ENCODE peak calls at places on chromosomes 12 and 14, in seven cellular contexts. One of them, this sample, is unnamed.
A peak's percentile ranks its signal among the peaks of the same experiment; 100 is the strongest.

GRCh38 chr14:59585891-59586554 is 9.4 kb upstream of the CCDC175 start:
- DNase-seq in GM23248: no peak
- DNase-seq in HepG2: no peak
- DNase-seq in tibial artery: no peak
- DNase-seq in ovary: no peak
- DNase-seq in Karpas-422: no peak
- DNase-seq in GM12865: no peak
- DNase-seq in this sample: no peak

GRCh38 chr12:130192667-130193345 is 30.5 kb downstream of the FZD10 start:
- DNase-seq in GM12865: no peak
- DNase-seq in Karpas-422: no peak
- DNase-seq in GM23248: no peak
- DNase-seq in HepG2: peak; percentile 3
- DNase-seq in tibial artery: no peak
- DNase-seq in ovary: no peak
- DNase-seq in this sample: no peak

GRCh38 chr12:25552681-25553080 is 402 bp downstream of the LMNTD1 start:
- DNase-seq in GM23248: peak; percentile 75
- DNase-seq in GM12865: no peak
- DNase-seq in HepG2: no peak
- DNase-seq in Karpas-422: no peak
- DNase-seq in ovary: no peak
- DNase-seq in tibial artery: no peak
- DNase-seq in this sample: no peak

GRCh38 chr14:34673702-34674101 is 40.7 kb downstream of the CFL2 start:
- DNase-seq in GM12865: no peak
- DNase-seq in HepG2: no peak
- DNase-seq in GM23248: no peak
- DNase-seq in tibial artery: no peak
- DNase-seq in ovary: no peak
- DNase-seq in Karpas-422: no peak
- DNase-seq in this sample: no peak

GRCh38 chr12:88314706-88315105 is 172.6 kb downstream of the TMTC3 start:
- DNase-seq in tibial artery: no peak
- DNase-seq in ovary: no peak
- DNase-seq in HepG2: no peak
- DNase-seq in Karpas-422: no peak
- DNase-seq in GM23248: no peak
- DNase-seq in GM12865: no peak
- DNase-seq in this sample: no peak

GRCh38 chr12:102371177-102371576 is 109.2 kb downstream of the IGF1 start:
- DNase-seq in ovary: no peak
- DNase-seq in tibial artery: no peak
- DNase-seq in Karpas-422: no peak
- DNase-seq in GM12865: no peak
- DNase-seq in HepG2: no peak
- DNase-seq in GM23248: no peak
- DNase-seq in this sample: no peak

GRCh38 chr12:95788637-95789036 is 1.9 kb downstream of the NTN4 start:
- DNase-seq in Karpas-422: no peak
- DNase-seq in ovary: no peak
- DNase-seq in GM23248: peak; percentile 62
- DNase-seq in GM12865: no peak
- DNase-seq in tibial artery: no peak
- DNase-seq in HepG2: no peak
- DNase-seq in this sample: no peak

GRCh38 chr12:95393191-95393790 is 80.7 kb upstream of the METAP2 start:
- DNase-seq in GM12865: no peak
- DNase-seq in tibial artery: no peak
- DNase-seq in ovary: no peak
- DNase-seq in GM23248: no peak
- DNase-seq in Karpas-422: peak; percentile 62
- DNase-seq in HepG2: no peak
- DNase-seq in this sample: peak; percentile 72

GRCh38 chr14:90601521-90601920 is 204.7 kb downstream of the CALM1 start:
- DNase-seq in ovary: no peak
- DNase-seq in GM12865: no peak
- DNase-seq in tibial artery: no peak
- DNase-seq in Karpas-422: no peak
- DNase-seq in HepG2: no peak
- DNase-seq in GM23248: no peak
- DNase-seq in this sample: no peak

GRCh38 chr12:129558036-129558435 is 345.8 kb downstream of the TMEM132D start:
- DNase-seq in tibial artery: no peak
- DNase-seq in Karpas-422: no peak
- DNase-seq in GM12865: no peak
- DNase-seq in HepG2: no peak
- DNase-seq in GM23248: no peak
- DNase-seq in ovary: no peak
- DNase-seq in this sample: no peak

GRCh38 chr14:63685401-63685800 is 42.5 kb downstream of the SGPP1 start:
- DNase-seq in tibial artery: no peak
- DNase-seq in GM23248: no peak
- DNase-seq in Karpas-422: no peak
- DNase-seq in HepG2: no peak
- DNase-seq in ovary: no peak
- DNase-seq in GM12865: no peak
- DNase-seq in this sample: no peak

GRCh38 chr14:94884616-94885230 is 114.8 kb upstream of the GSC start:
- DNase-seq in GM12865: no peak
- DNase-seq in ovary: no peak
- DNase-seq in HepG2: no peak
- DNase-seq in tibial artery: no peak
- DNase-seq in GM23248: no peak
- DNase-seq in Karpas-422: no peak
- DNase-seq in this sample: no peak

GRCh38 chr12:104764225-104765073 is 193.6 kb downstream of the SLC41A2 start:
- DNase-seq in HepG2: no peak
- DNase-seq in Karpas-422: no peak
- DNase-seq in tibial artery: no peak
- DNase-seq in GM23248: no peak
- DNase-seq in GM12865: peak; percentile 32
- DNase-seq in ovary: no peak
- DNase-seq in this sample: peak; percentile 46

GRCh38 chr12:68423175-68423574 is 91.0 kb upstream of the MDM1 start:
- DNase-seq in ovary: no peak
- DNase-seq in GM23248: no peak
- DNase-seq in GM12865: no peak
- DNase-seq in Karpas-422: no peak
- DNase-seq in tibial artery: no peak
- DNase-seq in HepG2: no peak
- DNase-seq in this sample: no peak

GRCh38 chr12:91877461-91878230 is 268.0 kb downstream of the BTG1 start:
- DNase-seq in Karpas-422: no peak
- DNase-seq in GM12865: peak; percentile 10
- DNase-seq in tibial artery: no peak
- DNase-seq in HepG2: no peak
- DNase-seq in GM23248: no peak
- DNase-seq in ovary: no peak
- DNase-seq in this sample: no peak

GRCh38 chr12:89379100-89379838 is 27.0 kb upstream of the DUSP6 start:
- DNase-seq in GM23248: no peak
- DNase-seq in tibial artery: no peak
- DNase-seq in ovary: no peak
- DNase-seq in GM12865: no peak
- DNase-seq in HepG2: peak; percentile 78
- DNase-seq in Karpas-422: no peak
- DNase-seq in this sample: no peak

GRCh38 chr12:67625004-67625403 is 23.5 kb upstream of the DYRK2 start:
- DNase-seq in HepG2: no peak
- DNase-seq in tibial artery: no peak
- DNase-seq in GM23248: no peak
- DNase-seq in ovary: no peak
- DNase-seq in Karpas-422: no peak
- DNase-seq in GM12865: no peak
- DNase-seq in this sample: no peak

GRCh38 chr14:22333408-22334274 is 255.4 kb downstream of the DAD1 start:
- DNase-seq in GM23248: peak; percentile 85
- DNase-seq in Karpas-422: no peak
- DNase-seq in tibial artery: no peak
- DNase-seq in ovary: no peak
- DNase-seq in GM12865: peak; percentile 27
- DNase-seq in HepG2: peak; percentile 91
- DNase-seq in this sample: no peak

GRCh38 chr12:109308534-109309440 is at the start of gene FOXN4:
- DNase-seq in tibial artery: no peak
- DNase-seq in GM23248: no peak
- DNase-seq in GM12865: no peak
- DNase-seq in ovary: no peak
- DNase-seq in Karpas-422: no peak
- DNase-seq in HepG2: no peak
- DNase-seq in this sample: peak; percentile 41

GRCh38 chr14:69105326-69105725 is 47.6 kb downstream of the DCAF5 start:
- DNase-seq in HepG2: no peak
- DNase-seq in GM12865: no peak
- DNase-seq in ovary: no peak
- DNase-seq in tibial artery: no peak
- DNase-seq in Karpas-422: no peak
- DNase-seq in GM23248: peak; percentile 92
- DNase-seq in this sample: no peak

GRCh38 chr12:74285773-74286172 is 251.9 kb upstream of the ATXN7L3B start:
- DNase-seq in GM23248: no peak
- DNase-seq in GM12865: no peak
- DNase-seq in tibial artery: no peak
- DNase-seq in ovary: no peak
- DNase-seq in HepG2: no peak
- DNase-seq in Karpas-422: no peak
- DNase-seq in this sample: no peak

GRCh38 chr14:20714593-20715250 is 26.2 kb downstream of the ANG start:
- DNase-seq in ovary: peak; percentile 50
- DNase-seq in GM12865: no peak
- DNase-seq in HepG2: no peak
- DNase-seq in Karpas-422: no peak
- DNase-seq in tibial artery: peak; percentile 89
- DNase-seq in GM23248: peak; percentile 59
- DNase-seq in this sample: no peak

GRCh38 chr12:21677204-21677603 is 19.6 kb upstream of the LDHB start:
- DNase-seq in HepG2: no peak
- DNase-seq in GM23248: no peak
- DNase-seq in tibial artery: no peak
- DNase-seq in Karpas-422: no peak
- DNase-seq in ovary: no peak
- DNase-seq in GM12865: no peak
- DNase-seq in this sample: no peak

GRCh38 chr14:53741379-53742225 is 215.0 kb downstream of the BMP4 start:
- DNase-seq in GM12865: no peak
- DNase-seq in GM23248: no peak
- DNase-seq in ovary: no peak
- DNase-seq in Karpas-422: no peak
- DNase-seq in tibial artery: no peak
- DNase-seq in HepG2: no peak
- DNase-seq in this sample: no peak

GRCh38 chr12:1013618-1014489 is 22.8 kb downstream of the ERC1 start:
- DNase-seq in ovary: no peak
- DNase-seq in GM12865: no peak
- DNase-seq in tibial artery: no peak
- DNase-seq in GM23248: peak; percentile 88
- DNase-seq in Karpas-422: no peak
- DNase-seq in HepG2: no peak
- DNase-seq in this sample: no peak

GRCh38 chr12:16449459-16449858 is 102.0 kb downstream of the MGST1 start:
- DNase-seq in HepG2: no peak
- DNase-seq in tibial artery: no peak
- DNase-seq in ovary: no peak
- DNase-seq in Karpas-422: no peak
- DNase-seq in GM12865: no peak
- DNase-seq in GM23248: no peak
- DNase-seq in this sample: no peak

GRCh38 chr12:67650127-67650495 is 1.6 kb downstream of the DYRK2 start:
- DNase-seq in ovary: peak; percentile 46
- DNase-seq in GM23248: no peak
- DNase-seq in GM12865: no peak
- DNase-seq in Karpas-422: no peak
- DNase-seq in tibial artery: no peak
- DNase-seq in HepG2: no peak
- DNase-seq in this sample: no peak

GRCh38 chr14:31060253-31060875 is 34.2 kb upstream of the STRN3 start:
- DNase-seq in GM12865: no peak
- DNase-seq in HepG2: no peak
- DNase-seq in GM23248: no peak
- DNase-seq in tibial artery: no peak
- DNase-seq in ovary: no peak
- DNase-seq in Karpas-422: no peak
- DNase-seq in this sample: no peak

GRCh38 chr12:82959821-82960220 is 273.1 kb downstream of the TMTC2 start:
- DNase-seq in GM23248: no peak
- DNase-seq in GM12865: no peak
- DNase-seq in tibial artery: no peak
- DNase-seq in ovary: no peak
- DNase-seq in Karpas-422: no peak
- DNase-seq in HepG2: no peak
- DNase-seq in this sample: no peak

GRCh38 chr12:93167841-93168492 is 209.8 kb upstream of the NUDT4 start:
- DNase-seq in GM23248: peak; percentile 38
- DNase-seq in ovary: no peak
- DNase-seq in tibial artery: no peak
- DNase-seq in HepG2: peak; percentile 20
- DNase-seq in GM12865: peak; percentile 89
- DNase-seq in Karpas-422: no peak
- DNase-seq in this sample: peak; percentile 58
- H3K4me3 ChIP-seq in GM23248: peak overlapping the region; percentile 67
- H3K4me3 ChIP-seq in ovary: peak overlapping the region; percentile 32
- H3K4me3 ChIP-seq in tibial artery: peak overlapping the region; percentile 47
- H3K4me3 ChIP-seq in HepG2: peak overlapping the region; percentile 34
- H3K4me3 ChIP-seq in GM12865: peak overlapping the region; percentile 74
- H3K4me3 ChIP-seq in Karpas-422: no peak overlapping the region
- H3K4me3 ChIP-seq in this sample: peak overlapping the region; percentile 59

DNA sequence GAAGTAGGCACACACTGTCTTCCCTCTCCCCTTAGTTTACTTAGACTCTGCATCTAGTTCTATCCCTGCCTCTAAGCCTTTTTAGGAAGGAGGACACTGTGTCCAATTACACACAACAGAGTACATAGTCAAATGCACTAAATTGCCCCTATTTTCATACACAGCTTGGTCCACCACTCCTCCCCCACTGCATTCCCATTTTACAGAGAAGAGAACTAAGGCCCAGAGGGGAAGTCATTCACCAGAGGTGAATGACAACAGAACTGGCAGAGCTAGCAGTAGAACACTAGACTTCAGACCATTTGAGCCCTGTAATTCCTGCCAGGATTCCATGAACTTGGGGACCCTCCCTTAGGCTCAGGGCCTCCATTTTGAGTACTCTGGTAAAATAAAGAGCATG is 1.1 kb upstream of the JPH4 start:
- DNase-seq in tibial artery: no peak
- DNase-seq in GM23248: no peak
- DNase-seq in ovary: no peak
- DNase-seq in GM12865: no peak
- DNase-seq in Karpas-422: no peak
- DNase-seq in HepG2: peak; percentile 25
- DNase-seq in this sample: no peak
- H3K4me3 ChIP-seq in tibial artery: no peak overlapping the region
- H3K4me3 ChIP-seq in GM23248: no peak overlapping the region
- H3K4me3 ChIP-seq in ovary: no peak overlapping the region
- H3K4me3 ChIP-seq in GM12865: no peak overlapping the region
- H3K4me3 ChIP-seq in Karpas-422: no peak overlapping the region
- H3K4me3 ChIP-seq in HepG2: no peak overlapping the region
- H3K4me3 ChIP-seq in this sample: no peak overlapping the region

GRCh38 chr14:24137529-24138395 is 1.8 kb downstream of the PSME1 start:
- DNase-seq in GM12865: no peak
- DNase-seq in HepG2: no peak
- DNase-seq in tibial artery: no peak
- DNase-seq in Karpas-422: peak; percentile 60
- DNase-seq in GM23248: no peak
- DNase-seq in ovary: no peak
- DNase-seq in this sample: no peak
- H3K4me3 ChIP-seq in GM12865: peak overlapping the region; percentile 71
- H3K4me3 ChIP-seq in HepG2: peak overlapping the region; percentile 98
- H3K4me3 ChIP-seq in tibial artery: no peak overlapping the region
- H3K4me3 ChIP-seq in Karpas-422: peak overlapping the region; percentile 98
- H3K4me3 ChIP-seq in GM23248: no peak overlapping the region
- H3K4me3 ChIP-seq in ovary: no peak overlapping the region
- H3K4me3 ChIP-seq in this sample: peak overlapping the region; percentile 98

GRCh38 chr14:102581193-102581592 is 11.3 kb upstream of the RCOR1 start:
- DNase-seq in tibial artery: no peak
- DNase-seq in ovary: no peak
- DNase-seq in GM23248: no peak
- DNase-seq in Karpas-422: no peak
- DNase-seq in GM12865: no peak
- DNase-seq in HepG2: no peak
- DNase-seq in this sample: no peak
- H3K4me3 ChIP-seq in tibial artery: no peak overlapping the region
- H3K4me3 ChIP-seq in ovary: no peak overlapping the region
- H3K4me3 ChIP-seq in GM23248: no peak overlapping the region
- H3K4me3 ChIP-seq in Karpas-422: no peak overlapping the region
- H3K4me3 ChIP-seq in GM12865: no peak overlapping the region
- H3K4me3 ChIP-seq in HepG2: no peak overlapping the region
- H3K4me3 ChIP-seq in this sample: no peak overlapping the region